ENCODE peak calls at places on chromosome 6, in ten cellular contexts. Q is epithelial cell of esophagus, B is GM10248, A is ovary, Z is neural crest cell, U is H9, E is fibroblast of the aortic adventitia, D is left lung, H is glutamatergic neuron, X is fibroblast of lung. K is an unnamed sample.

GRCh38 chr6:125923371-125923877 is 33.1 kb upstream of the HINT3 start:
- DNase-seq in X (no peak), E (peak), U (no peak), A (no peak), Z (no peak), Q (no peak), D (no peak), H (no peak), B (no peak), K (no peak)

GRCh38 chr6:1695546-1696494 is 86.1 kb downstream of the FOXC1 start:
- DNase-seq in A (no peak), B (no peak), E (peak), X (peak), U (no peak), Z (no peak), Q (no peak), H (no peak), D (no peak), K (no peak)

GRCh38 chr6:84428300-84428907 is 201.0 kb upstream of the CEP162 start:
- DNase-seq in X (peak), D (no peak), H (peak), B (peak), Q (peak), Z (peak), E (peak), A (no peak), U (peak), K (no peak)

GRCh38 chr6:87540541-87540940 is 49.2 kb downstream of the RARS2 start:
- DNase-seq in B (no peak), Q (no peak), X (peak), D (no peak), E (no peak), Z (no peak), U (no peak), H (no peak), A (no peak), K (no peak)

GRCh38 chr6:65637289-65638046 is 69.6 kb downstream of the EYS start:
- DNase-seq in Q (no peak), X (no peak), A (no peak), Z (no peak), E (no peak), D (peak), H (no peak), U (no peak), B (no peak), K (no peak)

GRCh38 chr6:122372647-122373046 is 26.8 kb upstream of the HSF2 start:
- DNase-seq in H (no peak), Z (no peak), Q (no peak), U (no peak), D (no peak), E (peak), X (peak), A (no peak), B (no peak), K (no peak)

GRCh38 chr6:132067286-132067685 is 116.1 kb upstream of the CCN2 start:
- DNase-seq in H (no peak), Z (no peak), U (no peak), Q (no peak), D (no peak), B (no peak), E (no peak), X (no peak), A (no peak), K (no peak)

GRCh38 chr6:12851123-12851695 is 134.6 kb downstream of the PHACTR1 start:
- DNase-seq in Z (no peak), Q (peak), H (no peak), U (no peak), A (no peak), X (no peak), B (no peak), E (no peak), D (no peak), K (no peak)

GRCh38 chr6:158758464-158758863 is 60.7 kb downstream of the EZR start:
- DNase-seq in Q (no peak), B (no peak), A (no peak), U (peak), X (peak), D (no peak), E (no peak), H (peak), Z (no peak), K (no peak)

GRCh38 chr6:118665011-118665410 is 13.6 kb upstream of the CEP85L start:
- DNase-seq in A (no peak), H (no peak), B (no peak), D (no peak), X (no peak), U (no peak), Q (peak), Z (no peak), E (no peak), K (no peak)

GRCh38 chr6:142008016-142008735 is 124.5 kb upstream of the GJE1 start:
- DNase-seq in B (no peak), D (no peak), Q (peak), Z (no peak), A (no peak), U (no peak), E (no peak), X (no peak), H (no peak), K (no peak)

GRCh38 chr6:23650676-23651075 is 475.3 kb upstream of the NRSN1 start:
- DNase-seq in E (no peak), X (no peak), Z (peak), B (no peak), Q (no peak), A (no peak), H (no peak), U (no peak), D (no peak), K (peak)

GRCh38 chr6:144178323-144178722 is 28.0 kb downstream of the STX11 start:
- DNase-seq in X (no peak), D (no peak), E (no peak), A (no peak), H (no peak), U (no peak), Q (no peak), B (no peak), Z (no peak), K (no peak)

GRCh38 chr6:23414204-23414501 is 711.9 kb upstream of the NRSN1 start:
- DNase-seq in U (no peak), H (no peak), Q (peak), X (peak), E (peak), B (peak), D (no peak), A (no peak), Z (no peak), K (peak)

GRCh38 chr6:45929421-45930361 is 86.0 kb downstream of the CLIC5 start:
- DNase-seq in B (no peak), U (no peak), A (no peak), X (no peak), Q (no peak), D (peak), E (no peak), H (no peak), Z (no peak), K (no peak)

GRCh38 chr6:114430534-114431124 is 87.8 kb upstream of the HS3ST5 start:
- DNase-seq in A (no peak), X (no peak), Q (no peak), D (no peak), Z (peak), E (no peak), U (no peak), B (no peak), H (peak), K (no peak)

GRCh38 chr6:128271011-128271410 is 249.4 kb downstream of the PTPRK start:
- DNase-seq in H (no peak), A (no peak), D (no peak), X (no peak), B (no peak), E (peak), Z (no peak), U (no peak), Q (no peak), K (no peak)

GRCh38 chr6:87465041-87465440 is 7.7 kb upstream of the SLC35A1 start:
- DNase-seq in X (no peak), D (no peak), E (no peak), Q (no peak), Z (no peak), U (no peak), A (no peak), H (no peak), B (no peak), K (no peak)

GRCh38 chr6:159121387-159121955 is 47.7 kb upstream of the FNDC1 start:
- DNase-seq in A (no peak), H (no peak), B (no peak), U (no peak), Z (no peak), Q (no peak), X (no peak), D (no peak), E (no peak), K (no peak)

GRCh38 chr6:160378218-160378617 is 30.0 kb downstream of the SLC22A3 start:
- DNase-seq in U (no peak), D (no peak), B (no peak), H (no peak), E (no peak), Z (no peak), A (no peak), X (no peak), Q (peak), K (no peak)

DNA sequence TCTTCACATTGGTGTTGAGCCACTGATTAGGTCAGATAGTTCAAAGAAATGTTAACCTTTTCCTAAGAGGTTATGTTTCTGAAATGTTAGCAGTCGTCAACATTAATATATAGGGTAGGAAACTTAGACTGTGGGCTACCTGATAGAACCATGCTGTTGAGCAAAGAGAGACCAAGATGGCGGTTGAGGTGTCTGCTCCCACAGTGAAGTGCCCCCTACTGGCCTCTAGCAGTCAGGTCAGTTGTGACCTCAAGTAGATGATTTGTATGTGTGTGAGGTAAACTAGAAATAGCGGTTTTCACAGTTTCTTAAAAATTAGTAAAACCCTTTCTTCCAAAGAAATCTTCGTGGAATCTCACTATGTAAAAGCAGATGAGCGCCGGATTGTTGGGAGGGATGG is 40.3 kb downstream of the MTHFD1L start:
- DNase-seq in A (no peak), U (no peak), E (no peak), Q (no peak), D (no peak), Z (no peak), H (no peak), X (no peak), B (no peak), K (no peak)
- TF ChIP-seq CTCF in A (no peak), U (peak), E (no peak), Q (peak), D (no peak), Z (peak), H (peak), X (peak), B (peak), K (peak)

DNA sequence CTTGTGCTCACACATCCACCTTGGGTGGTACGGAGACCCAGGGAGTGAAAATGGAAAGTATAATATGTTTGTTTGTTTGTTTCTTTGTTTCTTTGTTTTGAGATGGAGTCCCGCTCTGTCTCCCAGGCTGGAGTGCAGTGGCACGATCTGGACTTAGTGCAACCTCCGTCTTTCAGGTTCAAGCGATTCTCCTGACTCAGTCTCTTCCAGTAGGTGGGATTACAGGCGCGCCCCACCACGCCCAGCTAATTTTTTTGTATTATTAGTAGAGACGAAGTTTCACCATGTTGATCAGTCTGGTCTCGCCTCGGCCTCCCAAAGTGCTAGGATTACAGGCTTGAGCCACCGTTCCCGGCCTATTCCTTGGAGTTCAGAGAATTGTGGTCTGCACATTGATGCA is 115.4 kb downstream of the TRIM27 start:
- DNase-seq in Z (no peak), D (no peak), A (no peak), Q (no peak), X (no peak), H (no peak), E (no peak), U (no peak), B (no peak), K (no peak)
- TF ChIP-seq CTCF in Z (no peak), D (no peak), A (no peak), Q (no peak), X (no peak), H (no peak), E (no peak), U (no peak), B (no peak), K (no peak)

GRCh38 chr6:20840675-20841074 is 306.4 kb downstream of the CDKAL1 start:
- DNase-seq in A (no peak), Z (no peak), B (no peak), U (no peak), H (no peak), D (no peak), Q (no peak), E (peak), X (peak), K (no peak)

GRCh38 chr6:20841806-20842205 is 307.5 kb downstream of the CDKAL1 start:
- DNase-seq in X (no peak), E (no peak), H (no peak), B (no peak), U (no peak), Z (no peak), Q (no peak), A (no peak), D (no peak), K (no peak)

GRCh38 chr6:20837189-20837588 is 302.9 kb downstream of the CDKAL1 start:
- DNase-seq in U (no peak), D (no peak), Q (no peak), Z (no peak), E (no peak), A (no peak), H (no peak), X (no peak), B (no peak), K (no peak)

GRCh38 chr6:20838113-20838512 is 303.9 kb downstream of the CDKAL1 start:
- DNase-seq in U (no peak), X (no peak), Q (no peak), A (no peak), H (no peak), B (no peak), D (no peak), E (no peak), Z (no peak), K (no peak)

GRCh38 chr6:20839624-20840023 is 305.4 kb downstream of the CDKAL1 start:
- DNase-seq in X (no peak), Z (no peak), A (no peak), H (no peak), U (no peak), D (no peak), Q (peak), B (no peak), E (no peak), K (no peak)
- TF ChIP-seq CTCF in X (peak), Z (peak), A (no peak), H (no peak), U (peak), D (no peak), Q (peak), B (no peak), E (no peak), K (peak)

DNA sequence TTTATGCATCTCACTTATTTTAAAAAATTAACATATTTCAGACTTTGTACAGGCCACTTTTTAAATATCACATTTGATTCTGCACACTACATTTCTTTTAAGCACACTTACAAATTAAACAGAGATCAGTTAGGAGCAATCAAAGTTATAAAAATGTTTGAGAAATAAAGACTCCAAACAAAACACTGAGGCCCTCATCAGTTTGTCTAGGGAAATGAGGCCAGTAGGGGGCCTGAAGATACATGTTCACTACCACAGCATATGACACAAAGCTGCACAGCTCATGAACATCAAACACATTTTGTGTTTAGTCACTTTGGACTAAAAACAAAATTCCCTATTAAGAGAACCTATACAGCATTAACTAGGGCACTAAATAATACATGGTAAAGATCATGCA is 180.5 kb downstream of the PDE7B start:
- DNase-seq in Z (no peak), D (no peak), X (peak), U (no peak), H (no peak), Q (peak), E (peak), A (no peak), B (peak), K (no peak)
- TF ChIP-seq CTCF in Z (peak), D (no peak), X (peak), U (peak), H (peak), Q (peak), E (peak), A (peak), B (peak), K (peak)

GRCh38 chr6:80132942-80133517 is 26.6 kb downstream of the BCKDHB start:
- DNase-seq in Z (peak), X (peak), H (peak), D (no peak), E (peak), B (no peak), Q (peak), A (peak), U (peak), K (peak)
- TF ChIP-seq CTCF in Z (peak), X (peak), H (no peak), D (no peak), E (peak), B (peak), Q (peak), A (no peak), U (peak), K (peak)

GRCh38 chr6:139109558-139109957 is 25.3 kb upstream of the HECA start:
- DNase-seq in X (peak), H (peak), B (no peak), D (no peak), U (peak), Q (no peak), A (no peak), Z (no peak), E (peak), K (no peak)
- TF ChIP-seq CTCF in X (no peak), H (no peak), B (peak), D (no peak), U (peak), Q (no peak), A (no peak), Z (peak), E (peak), K (peak)

DNA sequence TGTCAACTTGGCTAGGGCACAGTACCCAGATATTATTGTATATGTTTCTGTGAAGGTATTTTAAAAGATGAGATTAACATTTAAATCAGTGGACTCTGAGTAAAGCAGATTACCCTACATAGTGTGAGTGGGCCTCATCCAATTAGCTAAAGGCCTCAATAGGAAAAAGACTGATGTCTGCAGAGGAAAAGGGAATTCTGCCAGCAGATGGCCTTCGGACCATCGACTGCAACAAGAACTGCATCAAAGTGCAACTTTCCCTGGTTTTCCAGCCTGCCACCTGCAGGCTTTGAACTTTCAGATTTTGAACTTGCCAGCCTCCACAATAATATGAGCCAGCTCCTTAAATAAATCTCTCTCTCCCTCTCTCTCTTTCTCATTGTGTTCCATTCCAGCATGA is 80.5 kb downstream of the IMPG1 start:
- DNase-seq in A (no peak), D (no peak), X (no peak), E (no peak), H (no peak), U (peak), B (no peak), Q (no peak), Z (no peak), K (no peak)
- TF ChIP-seq CTCF in A (no peak), D (no peak), X (no peak), E (no peak), H (no peak), U (peak), B (no peak), Q (no peak), Z (no peak), K (no peak)

DNA sequence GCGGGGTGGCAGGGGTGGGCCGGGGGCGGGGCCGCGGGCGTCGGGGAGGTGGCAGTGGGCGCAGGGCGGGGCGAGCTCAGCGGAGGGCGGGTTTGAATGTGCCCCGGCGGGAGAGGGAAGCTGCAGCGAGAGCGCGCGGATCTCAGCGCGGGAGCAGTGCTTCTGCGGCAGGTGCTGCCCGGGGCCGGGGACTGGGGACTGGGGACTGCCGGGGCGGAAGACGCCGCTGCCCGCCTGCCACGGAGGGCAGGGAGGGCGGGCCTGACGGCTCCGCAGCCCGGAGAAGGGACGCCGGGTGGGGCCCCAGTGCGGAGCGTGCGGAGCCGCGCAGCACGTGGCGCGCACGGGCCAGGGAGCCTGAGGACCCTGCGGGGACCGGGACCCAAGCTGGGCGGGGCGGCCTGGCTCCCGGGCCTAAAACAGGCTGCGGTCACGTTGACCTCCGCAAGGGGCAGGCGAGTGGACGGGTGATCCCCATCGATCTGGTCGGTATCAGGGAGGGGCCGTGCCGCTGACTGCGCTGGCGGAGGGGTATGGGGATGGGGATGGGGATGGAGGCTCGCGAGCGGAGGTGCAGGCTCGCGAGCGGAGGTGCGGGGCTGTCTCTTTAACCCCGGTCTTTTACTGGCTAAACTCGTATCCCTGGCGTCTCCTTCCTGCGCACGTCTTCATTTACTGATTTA is at the start of gene SLC29A1:
- DNase-seq in Z (peak), A (peak), B (peak), E (no peak), D (peak), H (peak), U (peak), Q (peak), X (peak), K (no peak)
- TF ChIP-seq CTCF in Z (peak), A (no peak), B (no peak), E (peak), D (no peak), H (peak), U (peak), Q (no peak), X (no peak), K (peak)

GRCh38 chr6:16540804-16541752 is 220.2 kb downstream of the ATXN1 start:
- DNase-seq in H (no peak), U (no peak), Z (no peak), B (peak), E (peak), A (peak), Q (no peak), D (no peak), X (peak), K (no peak)
- TF ChIP-seq CTCF in H (no peak), U (peak), Z (no peak), B (no peak), E (peak), A (no peak), Q (no peak), D (no peak), X (peak), K (peak)

K was measured in retinal pigment epithelial cell.